ENCODE peak calls at places on chromosomes 13 and 19, in five cellular contexts. One of them, this sample, is unnamed.

GRCh38 chr13:39485314-39485700 is 117.7 kb downstream of the LHFPL6 start:
- DNase-seq in transverse colon: no peak
- DNase-seq in upper lobe of left lung: no peak
- DNase-seq in A549: no peak
- DNase-seq in tibial nerve: no peak
- DNase-seq in this sample: no peak

GRCh38 chr13:52455677-52456041 is 381 bp downstream of the CKAP2 start:
- DNase-seq in upper lobe of left lung: peak
- DNase-seq in transverse colon: peak
- DNase-seq in A549: peak
- DNase-seq in tibial nerve: peak
- DNase-seq in this sample: peak

GRCh38 chr19:44723952-44724319 is 24.6 kb upstream of the BCL3 start:
- DNase-seq in tibial nerve: peak
- DNase-seq in A549: peak
- DNase-seq in upper lobe of left lung: peak
- DNase-seq in transverse colon: peak
- DNase-seq in this sample: peak

GRCh38 chr13:37647038-37647650 is 48.6 kb upstream of the POSTN start:
- DNase-seq in A549: no peak
- DNase-seq in transverse colon: no peak
- DNase-seq in upper lobe of left lung: no peak
- DNase-seq in tibial nerve: no peak
- DNase-seq in this sample: no peak

GRCh38 chr13:23081246-23081645 is 99.5 kb upstream of the SGCG start:
- DNase-seq in upper lobe of left lung: no peak
- DNase-seq in transverse colon: no peak
- DNase-seq in A549: no peak
- DNase-seq in tibial nerve: no peak
- DNase-seq in this sample: no peak

GRCh38 chr13:44620057-44620456 is 43.9 kb upstream of the TSC22D1 start:
- DNase-seq in tibial nerve: no peak
- DNase-seq in upper lobe of left lung: no peak
- DNase-seq in A549: no peak
- DNase-seq in transverse colon: no peak
- DNase-seq in this sample: no peak

GRCh38 chr13:110403315-110403714 is 96.2 kb downstream of the COL4A2 start:
- DNase-seq in A549: no peak
- DNase-seq in tibial nerve: no peak
- DNase-seq in upper lobe of left lung: no peak
- DNase-seq in transverse colon: no peak
- DNase-seq in this sample: no peak

GRCh38 chr19:6076675-6077463 is 33.4 kb downstream of the RFX2 start:
- DNase-seq in tibial nerve: no peak
- DNase-seq in A549: no peak
- DNase-seq in transverse colon: no peak
- DNase-seq in upper lobe of left lung: no peak
- DNase-seq in this sample: no peak

GRCh38 chr19:33234736-33235135 is 9.1 kb upstream of the SLC7A10 start:
- DNase-seq in A549: no peak
- DNase-seq in upper lobe of left lung: no peak
- DNase-seq in transverse colon: no peak
- DNase-seq in tibial nerve: no peak
- DNase-seq in this sample: no peak

GRCh38 chr13:30504081-30504480 is 38.3 kb upstream of the HMGB1 start:
- DNase-seq in transverse colon: no peak
- DNase-seq in A549: no peak
- DNase-seq in tibial nerve: no peak
- DNase-seq in upper lobe of left lung: no peak
- DNase-seq in this sample: no peak

GRCh38 chr19:43337737-43338136 is 15.7 kb upstream of the CD177 start:
- DNase-seq in tibial nerve: no peak
- DNase-seq in upper lobe of left lung: no peak
- DNase-seq in transverse colon: peak
- DNase-seq in A549: no peak
- DNase-seq in this sample: no peak

GRCh38 chr19:33438016-33438671 is 64.6 kb downstream of the CEBPG start:
- DNase-seq in upper lobe of left lung: no peak
- DNase-seq in tibial nerve: no peak
- DNase-seq in transverse colon: no peak
- DNase-seq in A549: peak
- DNase-seq in this sample: no peak

DNA sequence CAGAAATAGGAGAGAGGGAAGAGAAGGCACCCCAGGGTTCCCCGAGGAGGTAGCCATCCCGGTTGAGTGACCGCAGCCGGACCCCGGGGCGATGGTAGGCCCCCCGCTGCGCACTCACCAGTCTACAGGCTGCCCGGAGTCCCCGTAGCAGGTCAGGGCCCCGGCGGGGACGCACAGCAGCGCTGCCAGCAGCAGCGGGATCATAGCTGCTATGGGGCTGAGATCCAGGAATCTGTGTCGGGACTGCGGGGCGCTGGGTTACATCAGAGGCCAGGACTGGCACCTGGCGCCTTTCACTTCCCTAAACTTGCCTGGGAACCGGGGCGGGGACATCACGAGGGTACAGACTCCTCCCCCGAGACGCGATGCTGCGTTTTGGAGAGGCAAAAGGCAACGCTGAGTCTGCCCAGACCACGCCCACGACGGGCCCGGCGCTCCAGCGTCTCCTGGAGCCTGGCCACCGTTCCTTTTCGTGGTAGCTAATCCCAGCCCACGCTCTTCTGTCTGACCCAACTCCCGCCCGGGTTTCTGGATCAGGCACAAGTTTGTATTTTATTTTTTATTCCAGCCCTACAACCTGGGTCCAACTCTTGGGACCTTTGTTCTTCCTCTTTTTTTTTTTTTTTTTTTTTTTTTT is at the start of gene DNASE2:
- DNase-seq in A549: peak
- DNase-seq in tibial nerve: peak
- DNase-seq in upper lobe of left lung: peak
- DNase-seq in transverse colon: peak
- DNase-seq in this sample: peak
- TF ChIP-seq EP300 in A549: no peak
- TF ChIP-seq EP300 in tibial nerve: peak
- TF ChIP-seq EP300 in upper lobe of left lung: no peak
- TF ChIP-seq EP300 in transverse colon: no peak
- TF ChIP-seq EP300 in this sample: no peak

GRCh38 chr13:91087276-91087675 is 260.2 kb upstream of the MIR17HG start:
- DNase-seq in tibial nerve: no peak
- DNase-seq in transverse colon: no peak
- DNase-seq in A549: no peak
- DNase-seq in upper lobe of left lung: no peak
- DNase-seq in this sample: no peak

GRCh38 chr13:91079190-91079589 is 268.3 kb upstream of the MIR17HG start:
- DNase-seq in A549: no peak
- DNase-seq in transverse colon: no peak
- DNase-seq in tibial nerve: no peak
- DNase-seq in upper lobe of left lung: no peak
- DNase-seq in this sample: no peak

DNA sequence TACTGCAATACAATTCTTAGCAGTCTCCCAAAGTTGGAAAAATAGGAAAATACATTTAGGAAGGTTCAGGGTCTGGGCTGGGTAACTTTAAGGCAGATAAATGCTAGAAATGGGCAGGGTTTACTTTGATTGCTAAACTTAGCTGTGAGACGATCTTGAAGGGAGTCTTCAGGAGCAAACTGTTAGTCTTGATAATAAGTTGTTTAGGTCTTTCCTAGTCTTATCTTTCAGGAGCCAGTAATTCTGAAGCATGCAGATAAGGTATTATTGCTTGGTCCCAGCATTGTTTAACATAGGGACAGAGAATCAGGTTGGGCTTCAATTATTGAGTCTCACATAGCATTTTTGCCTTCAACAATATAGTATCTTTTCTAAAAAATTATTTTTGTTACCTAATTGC is 262.4 kb upstream of the MIR17HG start:
- DNase-seq in upper lobe of left lung: no peak
- DNase-seq in A549: no peak
- DNase-seq in transverse colon: no peak
- DNase-seq in tibial nerve: no peak
- DNase-seq in this sample: no peak
- TF ChIP-seq EP300 in upper lobe of left lung: no peak
- TF ChIP-seq EP300 in A549: no peak
- TF ChIP-seq EP300 in transverse colon: no peak
- TF ChIP-seq EP300 in tibial nerve: no peak
- TF ChIP-seq EP300 in this sample: no peak

GRCh38 chr19:50181121-50181520 is 18.0 kb upstream of the IZUMO2 start:
- DNase-seq in tibial nerve: no peak
- DNase-seq in A549: no peak
- DNase-seq in transverse colon: no peak
- DNase-seq in upper lobe of left lung: no peak
- DNase-seq in this sample: no peak

GRCh38 chr19:50175924-50176323 is 12.8 kb upstream of the IZUMO2 start:
- DNase-seq in tibial nerve: no peak
- DNase-seq in A549: no peak
- DNase-seq in transverse colon: no peak
- DNase-seq in upper lobe of left lung: no peak
- DNase-seq in this sample: no peak

GRCh38 chr19:50178320-50178719 is 15.2 kb upstream of the IZUMO2 start:
- DNase-seq in transverse colon: peak
- DNase-seq in upper lobe of left lung: no peak
- DNase-seq in tibial nerve: no peak
- DNase-seq in A549: no peak
- DNase-seq in this sample: no peak

GRCh38 chr19:50174100-50174793 is 11.2 kb upstream of the IZUMO2 start:
- DNase-seq in upper lobe of left lung: no peak
- DNase-seq in transverse colon: no peak
- DNase-seq in A549: no peak
- DNase-seq in tibial nerve: no peak
- DNase-seq in this sample: no peak

DNA sequence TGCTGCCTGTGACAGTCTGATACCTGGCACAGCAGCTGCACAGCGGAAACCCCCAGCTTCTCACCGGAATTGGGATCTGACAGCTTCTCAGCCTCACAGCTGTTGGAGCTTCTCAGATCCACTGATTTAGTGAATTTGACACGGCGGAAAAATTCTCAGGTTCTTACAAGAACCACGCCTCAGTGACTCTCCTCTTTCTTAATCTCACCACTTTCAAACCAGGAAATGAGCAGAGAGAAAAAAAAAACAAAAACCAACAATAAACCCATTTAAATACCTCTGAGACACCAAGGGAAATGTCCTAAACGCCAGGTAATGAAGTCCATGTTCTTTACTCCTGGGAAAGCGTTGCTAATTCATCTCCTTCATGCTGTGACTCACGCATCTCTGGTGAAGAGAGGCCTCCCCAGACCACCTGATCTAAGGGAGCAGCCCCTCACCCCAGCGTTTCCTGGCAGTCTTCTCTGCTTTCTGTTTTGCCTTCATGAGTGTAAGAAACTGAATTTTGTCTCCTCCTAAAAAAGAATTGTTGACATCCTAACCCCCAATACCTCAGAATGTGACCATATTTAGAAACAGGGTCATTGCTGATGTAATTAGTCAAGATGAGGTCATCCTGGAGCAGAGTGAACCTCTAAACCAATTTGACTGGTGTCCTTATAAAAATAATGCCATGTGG is 15.9 kb upstream of the IZUMO2 start:
- DNase-seq in upper lobe of left lung: no peak
- DNase-seq in transverse colon: no peak
- DNase-seq in tibial nerve: no peak
- DNase-seq in A549: no peak
- DNase-seq in this sample: no peak
- TF ChIP-seq EP300 in upper lobe of left lung: no peak
- TF ChIP-seq EP300 in transverse colon: no peak
- TF ChIP-seq EP300 in tibial nerve: no peak
- TF ChIP-seq EP300 in A549: no peak
- TF ChIP-seq EP300 in this sample: no peak

GRCh38 chr13:43265028-43265427 is 241.6 kb downstream of the DNAJC15 start:
- DNase-seq in upper lobe of left lung: no peak
- DNase-seq in transverse colon: no peak
- DNase-seq in tibial nerve: no peak
- DNase-seq in A549: no peak
- DNase-seq in this sample: no peak
- TF ChIP-seq EP300 in upper lobe of left lung: no peak
- TF ChIP-seq EP300 in transverse colon: no peak
- TF ChIP-seq EP300 in tibial nerve: no peak
- TF ChIP-seq EP300 in A549: no peak
- TF ChIP-seq EP300 in this sample: no peak

DNA sequence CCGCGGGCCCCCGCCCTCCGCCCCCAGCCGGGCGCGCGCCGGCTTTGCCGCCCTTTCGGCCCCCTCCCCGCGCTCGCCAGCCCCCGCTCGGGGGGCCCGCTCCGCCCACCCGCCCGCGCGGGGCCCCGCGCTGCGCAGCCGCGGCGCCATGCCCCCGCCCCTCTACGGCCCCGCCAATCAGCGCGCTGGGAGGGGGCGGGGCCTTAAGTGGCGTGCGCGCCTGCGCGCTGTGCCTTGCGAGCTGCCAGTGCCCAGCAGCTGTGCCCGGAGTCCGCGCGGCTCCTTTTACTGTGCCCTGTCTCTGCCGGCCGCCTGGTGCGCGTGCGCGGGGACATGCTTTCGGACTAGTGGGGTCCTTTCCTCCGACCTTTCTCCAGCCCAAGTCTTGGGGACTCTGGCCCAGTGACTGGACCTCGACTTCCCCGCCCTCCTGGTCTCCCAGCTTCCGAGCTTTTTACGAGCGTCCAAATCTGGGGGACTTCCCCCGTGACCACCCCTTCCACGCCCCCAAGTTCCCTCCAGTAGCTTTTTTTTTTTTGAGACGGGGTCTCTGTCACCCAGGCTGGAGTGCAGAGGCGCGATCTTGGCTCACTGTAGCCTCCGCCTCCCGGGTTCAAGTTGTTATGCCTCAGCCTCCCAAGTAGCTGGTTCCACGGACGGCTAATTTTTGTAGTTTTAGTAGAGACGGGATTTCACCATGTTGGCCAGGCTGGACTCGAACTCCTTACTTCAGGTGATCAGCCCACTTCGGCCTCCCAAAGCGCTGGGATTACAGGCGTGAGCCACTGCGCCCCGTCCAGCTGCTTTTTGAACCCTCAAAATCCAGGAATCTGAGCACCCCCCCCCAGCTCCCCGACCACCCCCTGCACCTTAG is at the start of gene MBD3:
- DNase-seq in upper lobe of left lung: peak
- DNase-seq in transverse colon: peak
- DNase-seq in A549: peak
- DNase-seq in tibial nerve: peak
- DNase-seq in this sample: peak
- TF ChIP-seq EP300 in upper lobe of left lung: no peak
- TF ChIP-seq EP300 in transverse colon: no peak
- TF ChIP-seq EP300 in A549: no peak
- TF ChIP-seq EP300 in tibial nerve: peak
- TF ChIP-seq EP300 in this sample: no peak

GRCh38 chr19:13838943-13839192 is 38.1 kb upstream of the NANOS3 start:
- DNase-seq in transverse colon: no peak
- DNase-seq in upper lobe of left lung: no peak
- DNase-seq in tibial nerve: no peak
- DNase-seq in A549: no peak
- DNase-seq in this sample: peak

GRCh38 chr19:13841339-13842293 is 35.3 kb upstream of the NANOS3 start:
- DNase-seq in transverse colon: peak
- DNase-seq in upper lobe of left lung: peak
- DNase-seq in A549: no peak
- DNase-seq in tibial nerve: peak
- DNase-seq in this sample: peak

GRCh38 chr19:13839193-13839937 is 37.6 kb upstream of the NANOS3 start:
- DNase-seq in transverse colon: peak
- DNase-seq in upper lobe of left lung: peak
- DNase-seq in tibial nerve: peak
- DNase-seq in A549: no peak
- DNase-seq in this sample: peak

GRCh38 chr19:13840751-13841338 is 36.1 kb upstream of the NANOS3 start:
- DNase-seq in upper lobe of left lung: no peak
- DNase-seq in tibial nerve: no peak
- DNase-seq in A549: no peak
- DNase-seq in transverse colon: no peak
- DNase-seq in this sample: no peak

GRCh38 chr19:13839938-13840750 is 36.8 kb upstream of the NANOS3 start:
- DNase-seq in tibial nerve: peak
- DNase-seq in transverse colon: peak
- DNase-seq in A549: no peak
- DNase-seq in upper lobe of left lung: peak
- DNase-seq in this sample: no peak
- TF ChIP-seq EP300 in tibial nerve: no peak
- TF ChIP-seq EP300 in transverse colon: no peak
- TF ChIP-seq EP300 in A549: no peak
- TF ChIP-seq EP300 in upper lobe of left lung: no peak
- TF ChIP-seq EP300 in this sample: no peak